ENCODE peak calls at places on chromosomes 4 and X, in four cellular contexts. D is K562, N is H1, U is SK-N-SH. I is an unnamed sample.

GRCh38 chr4:100093091-100093866 is 97.0 kb downstream of the DDIT4L start:
- DNase-seq in N (peak; percentile 81), U (peak; percentile 66), D (peak; percentile 66), I (peak; percentile 80)

GRCh38 chr4:21490682-21491081 is 457.9 kb downstream of the KCNIP4 start:
- DNase-seq in N (no peak), D (no peak), U (no peak), I (no peak)

GRCh38 chr4:100988876-100989275 is 358.4 kb downstream of the PPP3CA start:
- DNase-seq in N (no peak), D (no peak), U (no peak), I (no peak)

GRCh38 chrX:8815460-8816065 is 14.4 kb upstream of the FAM9A start:
- DNase-seq in D (peak; percentile 52), U (peak; percentile 58), N (no peak), I (no peak)

GRCh38 chrX:38175140-38175539 is 45.5 kb downstream of the SRPX start:
- DNase-seq in N (peak; percentile 45), U (peak; percentile 38), D (peak; percentile 51), I (peak; percentile 39)

GRCh38 chrX:3516051-3516541 is 169.6 kb upstream of the MXRA5 start:
- DNase-seq in N (no peak), D (no peak), U (no peak), I (no peak)

GRCh38 chr4:184647391-184648101 is 1.7 kb downstream of the CASP3 start:
- DNase-seq in U (no peak), D (no peak), N (no peak), I (no peak)

GRCh38 chrX:31190221-31190975 is 118.6 kb upstream of the FTHL17 start:
- DNase-seq in U (no peak), D (no peak), N (no peak), I (no peak)

GRCh38 chr4:67712000-67712625 is 11.2 kb upstream of the UBA6 start:
- DNase-seq in N (no peak), U (peak; percentile 42), D (no peak), I (no peak)

GRCh38 chr4:86970447-86971354 is 35.9 kb downstream of the AFF1 start:
- DNase-seq in D (no peak), N (no peak), U (no peak), I (no peak)

GRCh38 chr4:86974481-86975050 is 39.8 kb downstream of the AFF1 start:
- DNase-seq in D (no peak), N (no peak), U (no peak), I (no peak)

GRCh38 chr4:86973668-86974067 is 38.9 kb downstream of the AFF1 start:
- DNase-seq in D (no peak), N (no peak), U (no peak), I (no peak)

GRCh38 chr4:86971355-86971683 is 36.5 kb downstream of the AFF1 start:
- DNase-seq in D (no peak), N (no peak), U (no peak), I (no peak)

GRCh38 chr4:86972997-86973396 is 38.2 kb downstream of the AFF1 start:
- DNase-seq in D (peak; percentile 73), N (no peak), U (no peak), I (peak; percentile 19)
- TF ChIP-seq TEAD4 in D (peak; percentile 28), N (no peak), U (no peak), I (no peak)

GRCh38 chrX:22950278-22951266 is 49.2 kb upstream of the DDX53 start:
- DNase-seq in U (no peak), D (peak; percentile 21), N (no peak), I (no peak)

GRCh38 chrX:22952011-22952410 is 47.7 kb upstream of the DDX53 start:
- DNase-seq in D (peak; percentile 41), U (peak; percentile 5), N (no peak), I (no peak)
- TF ChIP-seq TEAD4 in D (no peak), U (no peak), N (no peak), I (no peak)

DNA sequence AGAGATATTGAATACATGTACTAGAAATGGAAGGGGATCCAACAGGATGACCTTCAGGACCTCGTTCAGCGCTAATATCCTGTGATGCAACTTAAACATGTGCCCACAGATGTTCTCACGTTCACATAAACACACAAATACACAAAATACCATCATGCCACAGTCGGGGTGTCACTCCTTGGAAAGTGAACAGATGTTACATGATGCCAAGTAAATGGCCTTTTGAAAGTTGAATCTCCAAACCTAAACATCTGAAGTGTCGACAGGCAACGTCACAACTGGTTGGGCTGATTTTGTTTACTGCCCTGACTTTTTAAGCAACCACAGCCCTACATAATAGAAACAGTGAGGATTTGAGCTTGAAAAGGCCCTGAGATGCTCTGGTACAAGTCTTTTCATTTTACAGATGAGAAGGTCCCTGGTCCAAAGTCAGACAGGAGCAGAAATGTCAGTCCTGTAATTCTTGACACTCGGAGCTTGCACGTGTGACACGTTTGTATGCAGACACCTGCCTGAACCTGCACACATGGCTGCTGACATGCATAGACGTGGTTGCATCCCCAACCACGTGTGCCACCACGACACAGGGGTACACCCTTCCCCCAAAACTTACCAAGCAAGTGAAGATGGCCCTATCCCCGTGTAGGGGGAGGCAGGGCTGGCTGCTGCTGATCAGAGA is 23.5 kb upstream of the BCORL1 start:
- DNase-seq in N (no peak), U (no peak), D (no peak), I (no peak)
- TF ChIP-seq TEAD4 in N (no peak), U (no peak), D (no peak), I (no peak)

GRCh38 chr4:144189121-144189520 is 48.6 kb upstream of the GYPA start:
- DNase-seq in D (no peak), U (no peak), N (no peak), I (no peak)
- TF ChIP-seq TEAD4 in D (no peak), U (no peak), N (no peak), I (no peak)

GRCh38 chrX:2266445-2267349 is 234.1 kb downstream of the DHRSX start:
- DNase-seq in D (no peak), N (no peak), U (no peak), I (no peak)

GRCh38 chrX:2267890-2268289 is 232.9 kb downstream of the DHRSX start:
- DNase-seq in U (no peak), D (no peak), N (no peak), I (no peak)

GRCh38 chrX:2262679-2263055 is 238.1 kb downstream of the DHRSX start:
- DNase-seq in U (no peak), D (no peak), N (no peak), I (peak; percentile 29)

GRCh38 chrX:2264179-2265030 is 236.4 kb downstream of the DHRSX start:
- DNase-seq in D (no peak), U (no peak), N (no peak), I (no peak)

DNA sequence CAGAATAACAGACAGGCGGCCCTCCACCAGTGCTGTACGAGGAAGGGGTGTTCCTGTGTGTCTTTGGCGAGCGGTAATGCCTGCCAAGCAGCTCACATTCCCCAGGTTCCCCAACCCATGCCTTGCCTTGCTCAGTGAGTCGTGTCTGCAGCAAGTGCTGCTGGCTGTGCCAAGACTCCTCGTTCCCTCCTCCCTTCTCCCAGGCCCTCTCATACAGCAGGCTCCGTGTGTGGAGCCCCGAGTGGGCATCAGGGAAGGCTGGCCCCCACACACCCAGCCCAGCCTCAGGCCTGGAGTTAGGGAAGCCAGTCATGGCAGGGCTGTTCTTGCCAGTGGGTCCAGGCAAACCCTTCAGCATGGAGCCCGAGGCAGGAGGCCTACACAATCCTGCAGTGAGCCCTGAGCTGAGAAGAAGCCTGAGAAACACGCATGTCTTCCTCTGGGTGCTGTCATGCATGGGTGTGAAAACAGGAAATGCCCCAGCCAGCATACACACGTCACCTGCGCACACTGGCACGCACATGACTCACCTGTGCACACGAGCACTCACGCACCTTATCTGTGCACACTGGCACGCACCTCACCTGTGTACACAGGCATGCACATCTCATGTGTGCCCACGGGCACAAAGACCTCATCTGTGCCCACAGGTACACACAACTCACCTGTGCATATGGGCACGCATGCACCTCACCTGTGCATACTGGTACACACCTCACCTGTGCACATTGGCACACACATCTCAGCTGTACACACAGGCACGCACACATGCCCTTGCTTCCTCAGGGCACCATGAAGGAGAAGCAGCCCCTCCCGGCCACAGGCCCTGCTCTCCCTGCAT is 238.7 kb downstream of the DHRSX start:
- DNase-seq in N (no peak), U (no peak), D (no peak), I (no peak)
- TF ChIP-seq TEAD4 in N (no peak), U (no peak), D (no peak), I (no peak)

DNA sequence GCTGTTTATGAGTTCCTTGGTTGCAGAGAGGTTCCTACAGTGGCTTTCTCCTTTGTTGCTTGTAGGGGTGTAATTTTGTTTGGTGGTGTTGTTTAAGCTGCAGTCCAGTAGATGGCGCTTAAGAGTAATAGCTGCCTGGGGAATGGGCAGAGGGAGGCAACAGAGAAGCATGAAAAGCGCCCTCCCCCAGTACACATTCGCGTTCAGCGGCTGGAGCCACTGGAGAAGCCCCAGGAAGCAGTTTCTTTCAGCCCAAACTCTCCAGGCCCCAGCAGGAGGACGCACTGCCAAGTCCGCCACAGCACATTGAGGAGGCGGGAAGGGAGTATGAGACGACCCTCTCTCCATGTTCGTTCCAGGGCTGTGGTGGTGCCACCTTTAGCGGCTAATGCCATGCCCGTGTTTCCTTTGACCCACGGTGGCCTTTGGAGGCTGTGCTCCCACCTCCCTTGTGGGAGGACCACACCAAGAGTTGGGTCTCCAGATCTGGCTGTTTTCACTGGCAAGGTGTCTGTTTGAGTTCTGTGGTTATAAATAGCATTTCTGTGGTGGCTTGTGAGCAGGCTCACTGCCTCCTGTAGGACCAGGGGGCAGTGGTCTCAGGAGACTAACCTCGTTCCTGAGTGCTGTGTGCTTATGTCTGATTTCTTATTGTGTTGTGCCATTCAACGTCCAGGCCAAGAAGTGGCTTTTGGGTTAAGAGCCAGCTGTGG is 252.3 kb downstream of the ARHGAP10 start:
- DNase-seq in N (peak; percentile 67), D (peak; percentile 54), U (peak; percentile 55), I (peak; percentile 67)
- TF ChIP-seq TEAD4 in N (no peak), D (no peak), U (no peak), I (no peak)

DNA sequence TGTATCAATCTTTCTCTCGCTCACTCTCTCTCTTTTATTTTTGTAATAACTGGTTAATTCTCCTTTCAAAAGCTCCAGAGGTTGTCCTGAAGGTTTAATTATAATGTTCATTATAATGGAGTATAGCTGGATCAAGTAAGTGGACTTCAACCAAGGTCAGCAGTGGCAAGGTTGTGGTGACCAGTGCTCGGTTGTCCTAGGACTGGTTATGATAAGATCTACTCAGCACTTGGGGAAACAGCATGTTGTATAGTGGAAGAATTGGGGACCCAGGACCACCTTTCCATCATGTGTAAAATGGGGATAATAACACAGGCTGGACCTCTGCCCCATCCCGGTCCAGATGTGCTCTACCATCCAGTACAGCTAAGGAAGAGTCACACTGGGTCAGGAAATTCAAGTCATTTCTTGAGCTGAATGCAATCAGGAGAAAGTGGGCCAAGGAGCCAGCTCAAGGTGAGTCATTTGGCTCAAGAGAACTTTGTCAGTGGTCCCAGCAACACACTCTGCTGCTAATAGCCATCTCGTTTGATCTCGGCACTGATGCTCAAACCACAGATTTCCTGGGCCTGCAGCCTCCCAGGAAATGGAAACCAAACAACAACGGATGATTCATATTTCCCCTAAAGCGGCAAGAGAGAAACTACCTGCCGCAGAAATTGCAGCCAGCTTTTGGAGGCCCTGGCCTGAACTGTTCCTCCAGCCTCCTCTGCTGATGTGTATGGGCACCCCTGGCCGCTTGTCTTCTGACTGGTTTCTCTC is 123.6 kb upstream of the RBPJ start:
- DNase-seq in U (no peak), N (no peak), D (peak; percentile 12), I (no peak)
- TF ChIP-seq TEAD4 in U (peak; percentile 97), N (no peak), D (no peak), I (no peak)

GRCh38 chrX:16628954-16629595 is 20.9 kb upstream of the S100G start:
- DNase-seq in D (peak; percentile 84), U (no peak), N (peak; percentile 49), I (peak; percentile 50)
- TF ChIP-seq TEAD4 in D (peak; percentile 16), U (no peak), N (peak; percentile 69), I (no peak)